ENCODE peak calls at places on chromosomes 12 and 14, in seven cellular contexts. J, A, U, L, K, I and X are unnamed samples.

GRCh38 chr14:55373784-55374725 is 37.6 kb downstream of the ATG14 start:
- DNase-seq in J (no peak), A (no peak), U (no peak), L (no peak), K (no peak), I (no peak), X (no peak)

GRCh38 chr14:50616275-50616674 is 51.8 kb downstream of the SAV1 start:
- DNase-seq in J (no peak), A (no peak), U (no peak), L (no peak), K (no peak), I (no peak), X (no peak)

GRCh38 chr14:76724827-76725550 is 36.3 kb upstream of the VASH1 start:
- DNase-seq in J (no peak), A (no peak), U (no peak), L (no peak), K (no peak), I (no peak), X (no peak)

GRCh38 chr12:114166360-114166759 is 200.2 kb upstream of the RBM19 start:
- DNase-seq in J (no peak), A (no peak), U (no peak), L (peak), K (no peak), I (peak), X (no peak)

GRCh38 chr14:24858052-24858451 is 191.9 kb downstream of the STXBP6 start:
- DNase-seq in J (no peak), A (no peak), U (no peak), L (no peak), K (no peak), I (no peak), X (no peak)

GRCh38 chr12:131583085-131583712 is 127.7 kb upstream of the SFSWAP start:
- DNase-seq in J (no peak), A (no peak), U (no peak), L (no peak), K (no peak), I (no peak), X (no peak)

GRCh38 chr12:254912-255311 is 7.7 kb downstream of the SLC6A13 start:
- DNase-seq in J (no peak), A (no peak), U (no peak), L (no peak), K (no peak), I (no peak), X (no peak)

GRCh38 chr12:54407183-54407905 is 11.7 kb downstream of the ITGA5 start:
- DNase-seq in J (no peak), A (no peak), U (no peak), L (no peak), K (no peak), I (no peak), X (no peak)

GRCh38 chr12:76637807-76638206 is 78.2 kb upstream of the OSBPL8 start:
- DNase-seq in J (no peak), A (no peak), U (no peak), L (no peak), K (no peak), I (no peak), X (no peak)

GRCh38 chr14:56325251-56325839 is 207.1 kb downstream of the PELI2 start:
- DNase-seq in J (no peak), A (no peak), U (no peak), L (no peak), K (no peak), I (no peak), X (no peak)

GRCh38 chr14:29926701-29927595 is 699 bp downstream of the PRKD1 start:
- DNase-seq in J (peak), A (peak), U (peak), L (peak), K (peak), I (peak), X (no peak)

GRCh38 chr12:13000935-13001724 is 1.1 kb upstream of the HEBP1 start:
- DNase-seq in J (peak), A (peak), U (no peak), L (peak), K (peak), I (peak), X (no peak)

GRCh38 chr12:70842942-70843341 is 77.6 kb downstream of the PTPRR start:
- DNase-seq in J (no peak), A (no peak), U (no peak), L (no peak), K (no peak), I (no peak), X (no peak)

GRCh38 chr12:7951671-7952070 is 15.7 kb upstream of the SLC2A3 start:
- DNase-seq in J (no peak), A (no peak), U (no peak), L (no peak), K (no peak), I (no peak), X (no peak)

GRCh38 chr12:107320031-107320928 is 226.9 kb upstream of the CRY1 start:
- DNase-seq in J (peak), A (no peak), U (no peak), L (peak), K (peak), I (peak), X (no peak)

GRCh38 chr12:3520168-3520567 is 29.2 kb downstream of the PRMT8 start:
- DNase-seq in J (no peak), A (no peak), U (no peak), L (no peak), K (peak), I (no peak), X (no peak)

GRCh38 chr14:36520601-36521525 is 831 bp upstream of the NKX2-1 start:
- DNase-seq in J (peak), A (no peak), U (no peak), L (peak), K (peak), I (peak), X (no peak)

GRCh38 chr14:104433401-104434213 is 146.0 kb upstream of the C14orf180 start:
- DNase-seq in J (peak), A (no peak), U (no peak), L (no peak), K (no peak), I (no peak), X (peak)

GRCh38 chr14:70257526-70257925 is 68.8 kb upstream of the SLC8A3 start:
- DNase-seq in J (no peak), A (no peak), U (no peak), L (no peak), K (peak), I (no peak), X (no peak)

GRCh38 chr12:32379213-32379612 is 20.1 kb upstream of the FGD4 start:
- DNase-seq in J (no peak), A (no peak), U (no peak), L (no peak), K (no peak), I (no peak), X (no peak)

GRCh38 chr12:95601091-95601490 is 49.8 kb upstream of the USP44 start:
- DNase-seq in J (no peak), A (no peak), U (no peak), L (no peak), K (no peak), I (no peak), X (no peak)

GRCh38 chr12:132506328-132506727 is 16.4 kb downstream of the FBRSL1 start:
- DNase-seq in J (peak), A (no peak), U (no peak), L (no peak), K (no peak), I (no peak), X (no peak)

GRCh38 chr14:34275038-34275437 is 187.0 kb downstream of the SPTSSA start:
- DNase-seq in J (no peak), A (no peak), U (no peak), L (no peak), K (no peak), I (no peak), X (no peak)

GRCh38 chr12:27245039-27245438 is 953 bp downstream of the STK38L start:
- DNase-seq in J (no peak), A (no peak), U (no peak), L (no peak), K (no peak), I (no peak), X (no peak)

GRCh38 chr14:35406090-35406489 is 1.5 kb upstream of the NFKBIA start:
- DNase-seq in J (no peak), A (no peak), U (no peak), L (no peak), K (no peak), I (no peak), X (no peak)

GRCh38 chr12:13499008-13499407 is 302.5 kb downstream of the EMP1 start:
- DNase-seq in J (peak), A (no peak), U (no peak), L (no peak), K (no peak), I (no peak), X (no peak)

GRCh38 chr14:39426605-39427004 is 5.6 kb downstream of the FBXO33 start:
- DNase-seq in J (no peak), A (no peak), U (no peak), L (no peak), K (no peak), I (peak), X (no peak)

GRCh38 chr12:22626429-22626828 is 1.5 kb downstream of the ETNK1 start:
- DNase-seq in J (no peak), A (no peak), U (no peak), L (no peak), K (no peak), I (no peak), X (no peak)

GRCh38 chr12:14216405-14217294 is 148.8 kb upstream of the ATF7IP start:
- DNase-seq in J (no peak), A (no peak), U (no peak), L (no peak), K (no peak), I (no peak), X (no peak)

GRCh38 chr12:102095677-102096263 is 24.1 kb downstream of the NUP37 start:
- DNase-seq in J (no peak), A (no peak), U (no peak), L (peak), K (no peak), I (peak), X (no peak)

GRCh38 chr12:31759621-31760459 is 31.0 kb upstream of the AMN1 start:
- DNase-seq in J (no peak), A (no peak), U (no peak), L (no peak), K (no peak), I (no peak), X (no peak)

GRCh38 chr14:74245292-74245691 is 6.0 kb downstream of the VSX2 start:
- DNase-seq in J (no peak), A (no peak), U (no peak), L (no peak), K (no peak), I (no peak), X (no peak)

GRCh38 chr12:79841248-79841877 is 93.5 kb downstream of the PPP1R12A start:
- DNase-seq in J (no peak), A (no peak), U (no peak), L (no peak), K (no peak), I (no peak), X (no peak)

GRCh38 chr14:61609885-61610284 is 85.4 kb upstream of the HIF1A start:
- DNase-seq in J (no peak), A (no peak), U (no peak), L (no peak), K (no peak), I (no peak), X (no peak)

GRCh38 chr12:107522692-107523477 is 162.7 kb upstream of the PWP1 start:
- DNase-seq in J (no peak), A (no peak), U (no peak), L (no peak), K (no peak), I (peak), X (no peak)

GRCh38 chr14:68749487-68750475 is 43.1 kb downstream of the ZFP36L1 start:
- DNase-seq in J (no peak), A (no peak), U (no peak), L (no peak), K (no peak), I (no peak), X (no peak)

GRCh38 chr12:104226672-104227071 is 11.1 kb downstream of the TXNRD1 start:
- DNase-seq in J (no peak), A (no peak), U (no peak), L (no peak), K (no peak), I (no peak), X (no peak)

GRCh38 chr12:52087961-52088820 is 8.7 kb downstream of the SMIM41 start:
- DNase-seq in J (peak), A (no peak), U (no peak), L (no peak), K (no peak), I (no peak), X (no peak)

GRCh38 chr14:32381869-32382268 is 52.8 kb downstream of the AKAP6 start:
- DNase-seq in J (no peak), A (no peak), U (no peak), L (no peak), K (no peak), I (no peak), X (no peak)

GRCh38 chr14:94624537-94625352 is 12.6 kb downstream of the SERPINA3 start:
- DNase-seq in J (no peak), A (no peak), U (no peak), L (no peak), K (no peak), I (no peak), X (no peak)
- TF ChIP-seq POLR2A in J (no peak), A (no peak), U (no peak), L (no peak), K (no peak), I (no peak), X (no peak)

DNA sequence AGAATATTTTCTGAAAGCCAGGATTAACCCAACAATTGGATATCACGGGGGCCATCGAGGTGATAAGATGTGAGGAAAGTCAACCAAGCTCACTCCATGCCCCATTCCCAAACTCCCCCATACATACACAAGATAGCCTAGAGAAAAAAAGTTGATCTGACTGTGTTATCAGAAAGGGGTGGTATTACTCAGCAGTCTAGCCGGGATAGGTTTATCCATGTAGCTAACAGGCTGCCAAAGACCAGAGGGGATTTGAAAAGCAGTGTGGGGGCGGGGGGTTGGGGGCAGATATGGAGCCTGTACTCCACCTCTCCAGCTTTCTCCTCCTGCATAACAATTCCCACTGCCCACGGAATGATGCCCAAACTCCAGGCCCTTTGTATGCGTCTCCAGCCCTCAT is 13.2 kb upstream of the MAP1LC3B2 start:
- DNase-seq in J (no peak), A (no peak), U (no peak), L (no peak), K (no peak), I (no peak), X (no peak)
- H3K27ac ChIP-seq in J (no peak), A (no peak), U (no peak), L (no peak), K (no peak), I (no peak), X (no peak)

DNA sequence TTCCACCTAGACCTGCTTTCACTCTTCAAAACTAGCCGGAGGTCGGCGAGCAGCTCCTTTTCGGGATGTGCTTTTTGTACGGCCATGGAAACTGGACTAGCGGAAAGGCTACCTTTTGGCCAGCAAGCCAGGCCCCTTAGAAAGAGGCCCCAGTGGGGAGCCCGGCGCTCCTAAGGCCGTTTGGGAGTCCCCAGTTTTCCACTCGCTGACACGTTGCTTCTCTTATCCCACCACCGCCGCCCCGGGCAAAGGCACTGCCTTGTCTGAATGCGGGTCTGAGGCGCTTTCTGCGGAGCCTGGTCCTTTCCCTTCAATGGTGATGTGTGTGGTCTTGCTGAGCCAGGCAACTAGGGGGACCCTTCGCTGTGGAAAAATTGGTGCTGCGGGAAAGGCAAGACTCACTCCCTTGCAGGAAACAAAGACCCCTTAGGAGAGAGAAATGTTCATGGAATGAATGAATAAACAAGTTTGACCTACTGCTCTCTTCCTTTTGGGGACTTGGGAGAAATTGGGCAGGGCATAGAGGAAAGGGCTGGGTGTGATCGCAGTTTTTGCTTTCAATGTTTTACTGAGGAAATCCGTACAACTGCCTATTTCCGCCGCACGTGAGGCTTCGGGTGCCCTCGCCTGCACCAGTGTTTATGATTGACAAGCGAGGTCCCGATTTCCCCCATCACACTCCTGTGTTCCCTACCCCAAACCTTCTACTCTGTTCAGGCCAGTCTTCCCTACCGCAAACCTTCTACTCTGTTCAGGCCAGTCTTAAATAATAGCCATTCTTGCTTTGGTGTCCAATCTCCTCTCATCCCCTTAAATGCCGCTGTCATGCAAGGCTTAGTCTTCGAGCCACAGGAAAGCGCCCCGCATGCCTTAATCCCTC is 970 bp upstream of the SLC38A2 start:
- DNase-seq in J (peak), A (peak), U (peak), L (peak), K (peak), I (peak), X (no peak)
- TF ChIP-seq POLR2A in J (no peak), A (no peak), U (no peak), L (no peak), K (no peak), I (peak), X (no peak)

DNA sequence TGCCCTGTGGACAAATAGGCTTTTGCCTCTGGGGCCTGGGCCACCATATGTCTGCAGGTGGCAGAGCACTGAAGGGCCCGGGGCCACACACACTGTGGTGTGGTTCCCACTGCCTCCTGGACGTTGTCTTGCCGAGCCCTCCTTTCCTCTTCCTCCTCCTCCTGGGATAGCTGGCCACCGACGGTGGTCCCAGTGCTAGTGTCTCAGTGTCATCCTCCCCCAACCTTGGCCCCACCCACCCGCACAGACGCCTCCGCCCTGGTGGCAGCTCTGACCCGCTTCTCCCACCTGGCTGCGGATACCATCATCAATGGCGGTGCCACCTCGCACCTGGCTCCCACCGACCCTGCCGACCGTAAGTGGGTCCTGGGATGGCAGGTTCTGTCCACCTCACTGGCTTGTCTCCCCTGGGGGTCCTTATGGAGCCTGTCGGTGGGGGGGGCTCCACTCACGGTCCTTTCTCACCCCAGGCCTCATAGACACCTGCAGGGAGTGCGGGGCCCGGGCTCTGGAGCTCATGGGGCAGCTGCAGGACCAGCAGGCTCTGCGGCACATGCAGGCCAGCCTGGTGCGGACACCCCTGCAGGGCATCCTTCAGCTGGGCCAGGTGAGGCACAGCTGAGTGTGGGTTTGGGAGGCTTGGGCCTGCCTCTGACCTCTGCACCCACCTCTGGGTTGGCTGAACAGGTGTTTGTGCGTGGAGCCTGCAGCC is 23.5 kb downstream of the HIP1R start:
- DNase-seq in J (no peak), A (no peak), U (no peak), L (no peak), K (no peak), I (no peak), X (no peak)
- H3K27ac ChIP-seq in J (no peak), A (no peak), U (no peak), L (no peak), K (no peak), I (no peak), X (no peak)

GRCh38 chr12:57836442-57837375 is 9.8 kb downstream of the CTDSP2 start:
- DNase-seq in J (no peak), A (peak), U (peak), L (no peak), K (peak), I (no peak), X (no peak)
- TF ChIP-seq POLR2A in J (no peak), A (no peak), U (no peak), L (no peak), K (no peak), I (no peak), X (no peak)

GRCh38 chr14:53952533-53952932 is 4.1 kb downstream of the BMP4 start:
- DNase-seq in J (no peak), A (no peak), U (peak), L (no peak), K (no peak), I (no peak), X (no peak)

GRCh38 chr14:53953002-53953827 is 3.4 kb downstream of the BMP4 start:
- DNase-seq in J (peak), A (peak), U (peak), L (peak), K (peak), I (peak), X (no peak)

GRCh38 chr14:53955234-53955556 is 1.4 kb downstream of the BMP4 start:
- DNase-seq in J (no peak), A (no peak), U (no peak), L (no peak), K (no peak), I (no peak), X (no peak)

GRCh38 chr14:53954551-53955233 is 1.9 kb downstream of the BMP4 start:
- DNase-seq in J (peak), A (peak), U (peak), L (no peak), K (no peak), I (no peak), X (no peak)

GRCh38 chr14:53953828-53954550 is 2.6 kb downstream of the BMP4 start:
- DNase-seq in J (peak), A (peak), U (peak), L (peak), K (peak), I (peak), X (no peak)
- H3K27ac ChIP-seq in J (peak), A (peak), U (peak), L (peak), K (peak), I (peak), X (peak)

GRCh38 chr12:124388679-124389536 is 94.0 kb downstream of the RFLNA start:
- DNase-seq in J (peak), A (peak), U (peak), L (peak), K (peak), I (peak), X (no peak)
- TF ChIP-seq POLR2A in J (no peak), A (peak), U (no peak), L (peak), K (peak), I (peak), X (no peak)